ENCODE peak calls at places on chromosomes 3 and 15, in six cellular contexts. H is naive thymus-derived CD4-positive, alpha-beta T cell; A is Panc1; O is WERI-Rb-1; C is DND-41; X is esophagus muscularis mucosa. W is an unnamed sample.

GRCh38 chr3:13709706-13710105 is 160.8 kb downstream of the FBLN2 start:
- DNase-seq in H (no peak), A (no peak), O (no peak), C (no peak), X (peak; percentile 50), W (no peak)

GRCh38 chr3:140219923-140220452 is 285.0 kb downstream of the CLSTN2 start:
- DNase-seq in H (no peak), A (no peak), O (no peak), C (no peak), X (no peak), W (peak; percentile 3)

GRCh38 chr3:45793482-45794176 is 2.7 kb downstream of the SLC6A20 start:
- DNase-seq in H (no peak), A (no peak), O (no peak), C (peak; percentile 2), X (no peak), W (no peak)

GRCh38 chr3:87267953-87268645 is 8.3 kb downstream of the POU1F1 start:
- DNase-seq in H (no peak), A (no peak), O (no peak), C (peak; percentile 53), X (no peak), W (no peak)

GRCh38 chr3:169286992-169287391 is 376.5 kb downstream of the MECOM start:
- DNase-seq in H (no peak), A (no peak), O (no peak), C (no peak), X (no peak), W (no peak)

GRCh38 chr15:51938286-51938685 is 33.3 kb downstream of the LEO1 start:
- DNase-seq in H (no peak), A (no peak), O (no peak), C (no peak), X (no peak), W (no peak)

GRCh38 chr3:41569632-41570338 is 370.5 kb downstream of the CTNNB1 start:
- DNase-seq in H (no peak), A (no peak), O (no peak), C (no peak), X (no peak), W (no peak)

GRCh38 chr3:51691021-51691420 is 15.8 kb upstream of the GRM2 start:
- DNase-seq in H (no peak), A (no peak), O (no peak), C (no peak), X (no peak), W (no peak)

GRCh38 chr3:194001728-194002459 is 134.1 kb upstream of the HES1 start:
- DNase-seq in H (no peak), A (no peak), O (no peak), C (no peak), X (no peak), W (no peak)

GRCh38 chr15:74525328-74525727 is 15.7 kb upstream of the ARID3B start:
- DNase-seq in H (no peak), A (no peak), O (no peak), C (no peak), X (no peak), W (no peak)

GRCh38 chr15:69686626-69687025 is 234.0 kb downstream of the RPLP1 start:
- DNase-seq in H (no peak), A (no peak), O (no peak), C (no peak), X (no peak), W (no peak)

GRCh38 chr15:29291067-29291466 is 21.4 kb upstream of the NSMCE3 start:
- DNase-seq in H (no peak), A (no peak), O (no peak), C (no peak), X (peak; percentile 70), W (no peak)

GRCh38 chr15:50353251-50353998 is 1.6 kb downstream of the GABPB1 start:
- DNase-seq in H (no peak), A (no peak), O (no peak), C (no peak), X (no peak), W (peak; percentile 76)

GRCh38 chr15:82749951-82750830 is 40.5 kb upstream of the AP3B2 start:
- DNase-seq in H (peak; percentile 51), A (peak; percentile 85), O (peak; percentile 95), C (peak; percentile 86), X (peak; percentile 96), W (peak; percentile 91)

GRCh38 chr3:3509665-3510064 is 289.6 kb upstream of the LRRN1 start:
- DNase-seq in H (no peak), A (no peak), O (no peak), C (no peak), X (no peak), W (no peak)

GRCh38 chr3:109445210-109445609 is 107.9 kb upstream of the DPPA4 start:
- DNase-seq in H (no peak), A (no peak), O (no peak), C (no peak), X (no peak), W (no peak)

GRCh38 chr3:152760024-152760563 is 74.8 kb upstream of the P2RY1 start:
- DNase-seq in H (no peak), A (no peak), O (no peak), C (no peak), X (no peak), W (no peak)

GRCh38 chr3:160134964-160135363 is 90.3 kb upstream of the C3orf80 start:
- DNase-seq in H (no peak), A (no peak), O (no peak), C (no peak), X (no peak), W (no peak)

GRCh38 chr3:77373619-77374018 is 333.7 kb downstream of the ROBO2 start:
- DNase-seq in H (no peak), A (no peak), O (no peak), C (no peak), X (no peak), W (no peak)

GRCh38 chr15:76160426-76161152 is 100.8 kb downstream of the TMEM266 start:
- DNase-seq in H (no peak), A (no peak), O (no peak), C (no peak), X (no peak), W (no peak)

GRCh38 chr3:140931016-140931454 is 10.6 kb upstream of the SLC25A36 start:
- DNase-seq in H (no peak), A (no peak), O (no peak), C (no peak), X (no peak), W (no peak)

GRCh38 chr3:62046326-62046725 is 327.0 kb downstream of the FEZF2 start:
- DNase-seq in H (no peak), A (no peak), O (no peak), C (no peak), X (no peak), W (no peak)

GRCh38 chr3:174495231-174495755 is 363.8 kb upstream of the NAALADL2 start:
- DNase-seq in H (no peak), A (no peak), O (no peak), C (no peak), X (no peak), W (no peak)

GRCh38 chr3:11567516-11568467 is 75.9 kb downstream of the VGLL4 start:
- DNase-seq in H (no peak), A (no peak), O (no peak), C (no peak), X (no peak), W (no peak)

GRCh38 chr3:123792473-123793201 is 91.5 kb downstream of the MYLK start:
- DNase-seq in H (no peak), A (no peak), O (no peak), C (no peak), X (peak; percentile 66), W (no peak)

GRCh38 chr3:8622873-8623725 is 21.5 kb downstream of the SSUH2 start:
- DNase-seq in H (peak; percentile 21), A (no peak), O (peak; percentile 84), C (peak; percentile 56), X (no peak), W (peak; percentile 12)
- H3K4me3 ChIP-seq in H (no peak overlapping the region), A (no peak overlapping the region), O (peak overlapping the region; percentile 27), C (no peak overlapping the region), X (peak overlapping the region; percentile 2), W (no peak overlapping the region)

GRCh38 chr3:192467230-192468186 is 259.8 kb downstream of the FGF12 start:
- DNase-seq in H (peak; percentile 7), A (peak; percentile 33), O (peak; percentile 18), C (peak; percentile 49), X (no peak), W (peak; percentile 25)
- H3K27ac ChIP-seq in H (no peak overlapping the region), A (no peak overlapping the region), O (no peak overlapping the region), C (no peak overlapping the region), X (no peak overlapping the region), W (no peak overlapping the region)

GRCh38 chr3:136898549-136898948 is 36.5 kb downstream of the NCK1 start:
- DNase-seq in H (no peak), A (no peak), O (no peak), C (no peak), X (no peak), W (no peak)
- H3K9me3 ChIP-seq in H (peaks cover under 1% of the 10 kb centered on the region), A (peaks cover 8% of the 10 kb centered on the region), O (no peaks in the 10 kb centered on the region), C (peaks cover 7% of the 10 kb centered on the region), X (peaks cover 1% of the 10 kb centered on the region), W (no peaks in the 10 kb centered on the region)

DNA sequence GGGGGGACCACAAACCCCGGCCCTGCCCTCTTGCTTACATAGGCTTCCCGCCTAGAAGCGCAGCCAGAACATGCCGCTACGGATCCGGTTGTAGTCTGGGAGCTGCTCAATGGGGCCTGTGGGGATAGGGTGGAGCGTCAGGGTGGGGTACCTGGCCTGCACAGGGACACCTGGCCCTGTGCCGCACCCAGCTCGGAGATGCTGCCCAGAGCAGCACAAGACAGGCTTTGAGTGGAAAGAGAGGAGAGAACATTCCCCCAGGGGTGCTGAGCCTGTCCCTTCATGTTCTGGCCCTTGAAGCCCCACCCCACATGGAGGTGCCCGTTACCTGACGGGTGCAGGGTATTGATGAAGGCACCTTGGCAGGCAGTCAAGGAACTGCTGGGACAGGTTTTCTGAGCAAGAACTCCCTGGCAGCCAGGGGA is 4.0 kb upstream of the COL7A1 start:
- DNase-seq in H (no peak), A (no peak), O (no peak), C (no peak), X (no peak), W (no peak)
- H3K4me3 ChIP-seq in H (no peak overlapping the region), A (no peak overlapping the region), O (no peak overlapping the region), C (no peak overlapping the region), X (no peak overlapping the region), W (no peak overlapping the region)

W was measured in CD4-positive, CD25-positive, alpha-beta regulatory T cell.